ENCODE peak calls at places on chromosomes 6 and 20, in four cellular contexts. I is choroid plexus epithelial cell, C is pancreas, T is mesothelial cell of epicardium. Y is an unnamed sample.
A peak's percentile ranks its signal among the peaks of the same experiment; 100 is the strongest.

GRCh38 chr6:137751768-137752560 is 115.1 kb upstream of the TNFAIP3 start:
- DNase-seq in I (no peak), C (no peak), T (no peak), Y (no peak)

GRCh38 chr20:11687546-11688292 is 230.0 kb upstream of the BTBD3 start:
- DNase-seq in I (no peak), C (no peak), T (no peak), Y (no peak)

GRCh38 chr6:110095101-110095500 is 84.4 kb downstream of the WASF1 start:
- DNase-seq in I (peak; percentile 9), C (no peak), T (no peak), Y (no peak)

GRCh38 chr6:22521035-22521434 is 48.3 kb upstream of the HDGFL1 start:
- DNase-seq in I (no peak), C (no peak), T (no peak), Y (no peak)

GRCh38 chr20:57877131-57877784 is 167.4 kb upstream of the PMEPA1 start:
- DNase-seq in I (no peak), C (no peak), T (no peak), Y (no peak)

GRCh38 chr6:3398755-3399671 is 57.8 kb downstream of the SLC22A23 start:
- DNase-seq in I (no peak), C (no peak), T (no peak), Y (no peak)

GRCh38 chr6:46901747-46902362 is 19.9 kb downstream of the ADGRF5 start:
- DNase-seq in I (peak; percentile 26), C (no peak), T (no peak), Y (peak; percentile 1)

GRCh38 chr6:124753562-124753961 is 208.7 kb upstream of the RNF217 start:
- DNase-seq in I (no peak), C (no peak), T (no peak), Y (no peak)

GRCh38 chr6:146544783-146545182 is 1.1 kb downstream of the RAB32 start:
- DNase-seq in I (peak; percentile 16), C (no peak), T (no peak), Y (peak; percentile 6)

GRCh38 chr20:46102940-46103339 is 13.2 kb upstream of the NCOA5 start:
- DNase-seq in I (no peak), C (no peak), T (no peak), Y (no peak)

GRCh38 chr20:46101957-46102356 is 12.2 kb upstream of the NCOA5 start:
- DNase-seq in I (no peak), C (no peak), T (no peak), Y (no peak)

GRCh38 chr20:46104262-46104661 is 13.9 kb upstream of the CD40 start:
- DNase-seq in I (no peak), C (no peak), T (no peak), Y (no peak)

DNA sequence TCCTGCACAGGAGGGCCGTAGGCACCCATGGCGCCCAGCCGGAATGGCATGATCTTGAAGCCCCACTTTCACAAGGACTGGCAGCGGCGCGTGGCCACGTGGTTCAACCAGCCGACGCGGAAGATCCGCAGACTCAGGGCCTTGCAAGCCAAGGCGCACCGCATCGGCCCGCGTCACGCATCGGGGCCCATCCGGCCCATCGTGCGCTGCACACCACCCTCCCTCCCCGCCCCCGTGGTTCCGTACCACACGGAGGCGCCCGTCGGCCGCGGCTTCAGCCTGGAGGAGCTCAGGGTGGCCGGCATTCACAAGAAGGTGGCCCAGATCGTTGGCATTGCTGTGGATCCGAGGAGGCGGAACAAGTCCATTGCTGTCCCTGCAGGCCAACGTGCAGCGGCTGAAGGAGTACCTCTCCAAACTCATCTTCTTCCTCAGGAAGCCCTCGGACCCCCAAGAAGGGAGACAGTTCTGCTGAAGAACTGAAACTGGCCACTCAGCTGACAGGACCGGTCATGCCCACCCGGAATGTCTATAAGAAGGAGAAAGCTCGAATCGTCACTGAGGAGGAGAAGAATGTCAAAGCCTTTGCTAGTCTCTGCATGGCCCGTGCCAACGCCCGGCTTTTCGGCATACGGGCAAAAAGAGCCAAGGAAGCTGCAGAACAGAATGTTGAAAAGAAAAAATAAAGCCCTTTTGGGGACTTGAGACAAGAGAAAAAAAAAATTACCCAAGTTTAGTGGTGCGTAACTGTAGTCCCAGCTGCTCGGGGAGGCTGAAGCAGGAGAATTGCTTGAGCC is 9.9 kb upstream of the NCOA5 start:
- DNase-seq in I (no peak), C (no peak), T (no peak), Y (no peak)
- TF ChIP-seq CTCF in I (no peak), C (no peak), T (no peak), Y (no peak)

GRCh38 chr6:142478117-142478516 is 176.3 kb downstream of the ADGRG6 start:
- DNase-seq in I (peak; percentile 50), C (no peak), T (no peak), Y (peak; percentile 27)
- TF ChIP-seq CTCF in I (no peak), C (no peak), T (no peak), Y (no peak)

DNA sequence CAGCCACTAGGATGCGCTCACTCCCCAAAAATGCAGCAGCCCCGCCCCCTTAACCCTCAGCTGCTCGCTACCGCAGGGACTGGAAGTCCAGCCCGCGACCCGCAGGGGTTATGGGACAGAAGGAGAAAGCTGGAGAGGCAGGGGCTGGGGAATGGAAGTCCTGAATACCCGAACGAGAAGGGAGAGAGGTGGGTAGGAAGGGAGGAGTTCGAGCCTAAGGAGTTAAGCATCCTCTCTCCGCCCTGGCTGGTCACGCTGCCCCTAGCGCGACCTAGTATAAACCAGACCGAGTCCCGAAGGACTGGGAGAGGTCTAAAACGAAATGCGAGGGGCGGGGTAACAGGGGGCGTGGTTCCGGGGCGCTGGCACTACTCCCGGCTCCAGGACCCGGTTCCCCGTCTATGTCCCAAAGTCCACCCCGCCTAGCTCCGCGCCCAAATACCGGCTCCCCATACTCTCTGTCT is 448 bp upstream of the DDAH2 start:
- DNase-seq in I (peak; percentile 91), C (peak; percentile 86), T (peak; percentile 71), Y (peak; percentile 88)
- TF ChIP-seq CTCF in I (no peak), C (peak; percentile 27), T (no peak), Y (no peak)

GRCh38 chr6:88596801-88597200 is 366.6 kb downstream of the RNGTT start:
- DNase-seq in I (no peak), C (no peak), T (no peak), Y (no peak)

GRCh38 chr6:88605271-88605670 is 358.1 kb downstream of the RNGTT start:
- DNase-seq in I (no peak), C (no peak), T (no peak), Y (no peak)

DNA sequence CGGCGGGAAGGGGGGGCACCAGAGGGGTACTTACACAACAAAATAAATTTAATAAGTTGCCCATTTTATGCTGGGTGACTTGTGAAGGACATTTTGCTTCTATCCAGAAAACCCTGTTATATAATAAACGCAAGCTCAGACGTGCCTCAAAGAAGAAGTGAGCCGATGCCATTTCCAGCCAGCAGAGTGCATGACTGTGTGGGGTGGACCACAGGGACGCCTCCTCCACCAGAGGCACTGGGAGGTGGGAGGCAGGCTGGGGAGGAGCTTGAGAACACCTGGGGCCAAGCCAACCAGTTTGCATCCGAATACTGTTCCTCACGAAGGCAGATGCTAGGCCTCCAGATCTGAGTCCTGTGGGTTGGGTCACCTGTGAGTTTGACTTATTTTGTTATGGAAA is 363.9 kb downstream of the RNGTT start:
- DNase-seq in I (no peak), C (no peak), T (no peak), Y (no peak)
- TF ChIP-seq CTCF in I (no peak), C (no peak), T (no peak), Y (no peak)

GRCh38 chr6:115847671-115848070 is 213.0 kb downstream of the FRK start:
- DNase-seq in I (no peak), C (no peak), T (no peak), Y (no peak)
- TF ChIP-seq CTCF in I (no peak), C (no peak), T (no peak), Y (no peak)

GRCh38 chr6:14317616-14318015 is 200.0 kb downstream of the CD83 start:
- DNase-seq in I (no peak), C (no peak), T (no peak), Y (no peak)

GRCh38 chr6:14322841-14323240 is 205.3 kb downstream of the CD83 start:
- DNase-seq in I (no peak), C (no peak), T (no peak), Y (no peak)

GRCh38 chr6:14324042-14324441 is 206.5 kb downstream of the CD83 start:
- DNase-seq in I (peak; percentile 2), C (no peak), T (no peak), Y (no peak)

GRCh38 chr6:14320342-14320741 is 202.8 kb downstream of the CD83 start:
- DNase-seq in I (no peak), C (no peak), T (no peak), Y (no peak)

GRCh38 chr6:14321992-14322772 is 204.6 kb downstream of the CD83 start:
- DNase-seq in I (peak; percentile 7), C (no peak), T (no peak), Y (peak; percentile 26)
- TF ChIP-seq CTCF in I (peak; percentile 28), C (no peak), T (no peak), Y (peak; percentile 11)

DNA sequence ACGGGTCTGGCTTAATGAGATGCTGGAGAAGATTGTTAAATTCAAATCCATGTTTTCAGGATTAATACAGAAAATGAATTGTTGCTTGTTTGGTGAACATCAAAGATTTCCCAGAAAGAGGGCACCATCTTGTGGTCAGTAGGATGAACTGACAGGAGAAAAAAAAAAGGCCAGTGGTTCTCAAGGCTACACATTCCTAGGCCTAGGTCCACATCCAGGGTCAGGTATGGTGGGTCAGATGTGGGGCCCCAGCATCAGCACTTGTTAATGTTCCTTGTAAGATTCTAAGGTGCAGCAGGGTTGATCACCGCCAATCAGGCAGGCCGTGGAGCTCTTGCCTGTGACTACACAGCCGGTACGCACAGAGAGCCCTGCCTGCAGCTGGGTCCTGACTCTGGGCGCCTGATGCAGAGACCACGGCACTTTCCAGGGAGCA is 34.0 kb upstream of the FOXO3 start:
- DNase-seq in I (peak; percentile 76), C (no peak), T (no peak), Y (peak; percentile 50)
- TF ChIP-seq CTCF in I (peak; percentile 78), C (peak; percentile 83), T (peak; percentile 88), Y (peak; percentile 71)

DNA sequence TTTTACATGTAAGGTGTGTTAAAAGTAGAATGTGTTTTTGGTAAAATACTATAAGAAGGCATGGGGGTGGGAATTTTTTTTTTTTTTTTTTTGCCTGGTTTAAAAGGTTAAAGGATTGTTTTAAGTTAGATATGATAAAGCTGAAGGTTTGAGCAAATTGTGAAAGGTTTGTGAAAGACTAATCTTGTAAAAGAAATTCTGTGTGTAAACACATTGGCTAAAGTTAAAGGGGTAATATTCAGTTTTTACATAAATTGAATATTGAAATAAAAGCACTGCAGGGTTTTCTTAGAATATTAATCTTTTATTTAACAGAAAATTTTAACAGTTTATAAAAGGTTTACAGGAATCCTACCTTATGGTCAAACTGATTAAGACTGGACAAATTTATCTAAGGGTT is 105.7 kb downstream of the DTNBP1 start:
- DNase-seq in I (no peak), C (no peak), T (no peak), Y (no peak)
- TF ChIP-seq CTCF in I (no peak), C (no peak), T (no peak), Y (no peak)

DNA sequence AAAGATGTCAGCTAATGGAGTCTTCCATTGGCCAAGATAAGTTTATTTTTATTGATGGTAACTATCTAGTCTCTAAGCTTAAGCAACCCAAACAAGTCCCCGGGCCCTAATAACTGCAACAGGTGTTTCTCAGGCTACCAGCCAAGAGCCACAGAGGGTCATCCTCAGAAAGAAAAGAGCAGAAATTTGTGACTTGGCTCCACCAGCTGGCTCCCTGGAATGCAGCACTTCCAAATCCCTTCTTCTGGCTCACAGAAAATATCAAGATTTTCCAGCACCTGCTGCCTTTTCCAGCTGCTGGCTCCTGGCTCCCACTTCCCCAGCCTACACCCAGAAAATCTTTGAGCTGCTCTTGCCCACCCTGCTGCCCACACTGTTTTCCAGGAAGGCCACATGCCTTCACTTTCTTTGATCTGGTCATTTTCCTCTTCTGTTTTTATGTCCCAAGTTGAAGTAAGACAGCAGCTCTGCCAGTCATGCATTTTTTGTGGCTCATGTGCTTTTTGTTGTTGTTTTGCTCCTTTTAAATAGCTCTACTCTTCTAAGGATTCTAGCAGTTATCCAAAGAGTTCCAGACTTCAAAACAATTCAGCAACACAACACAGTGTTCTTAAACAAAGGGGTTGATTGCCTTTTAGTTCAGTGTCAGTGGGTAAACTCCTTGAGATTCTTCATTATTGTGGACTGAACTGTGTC is 151.0 kb upstream of the SMLR1 start:
- DNase-seq in I (peak; percentile 44), C (no peak), T (no peak), Y (no peak)
- TF ChIP-seq CTCF in I (peak; percentile 22), C (no peak), T (no peak), Y (no peak)